ENCODE peak calls at places on chromosomes 5 and 9, in eight cellular contexts. V is uterus, L is AG04449, O is sigmoid colon, C is fibroblast of pulmonary artery, M is Panc1, T is colonic mucosa, R is GM12865. W is an unnamed sample.

GRCh38 chr5:56310711-56311204 is 77.6 kb upstream of the ANKRD55 start:
- DNase-seq in V (peak), L (no peak), O (no peak), C (peak), M (no peak), T (no peak), R (no peak), W (peak)

GRCh38 chr9:18605763-18606162 is 131.8 kb downstream of the ADAMTSL1 start:
- DNase-seq in V (peak), L (no peak), O (peak), C (peak), M (no peak), T (peak), R (peak), W (peak)

GRCh38 chr5:177142029-177142681 is 8.6 kb downstream of the NSD1 start:
- DNase-seq in V (no peak), L (no peak), O (no peak), C (no peak), M (no peak), T (no peak), R (no peak), W (no peak)

GRCh38 chr5:61082516-61083280 is 79.6 kb downstream of the SMIM15 start:
- DNase-seq in V (no peak), L (no peak), O (no peak), C (peak), M (no peak), T (no peak), R (no peak), W (no peak)

GRCh38 chr5:133831506-133832224 is 136.8 kb downstream of the C5orf15 start:
- DNase-seq in V (no peak), L (no peak), O (no peak), C (peak), M (no peak), T (no peak), R (no peak), W (no peak)

GRCh38 chr5:120082316-120083068 is 381.6 kb upstream of the PRR16 start:
- DNase-seq in V (no peak), L (no peak), O (no peak), C (no peak), M (no peak), T (no peak), R (no peak), W (no peak)

GRCh38 chr5:38999037-38999436 is 75.2 kb downstream of the RICTOR start:
- DNase-seq in V (no peak), L (no peak), O (no peak), C (no peak), M (no peak), T (no peak), R (no peak), W (no peak)

GRCh38 chr5:1663186-1663585 is 136.5 kb downstream of the MRPL36 start:
- DNase-seq in V (no peak), L (no peak), O (peak), C (no peak), M (no peak), T (peak), R (no peak), W (no peak)

GRCh38 chr5:72841756-72842535 is 25.5 kb downstream of the TNPO1 start:
- DNase-seq in V (no peak), L (no peak), O (no peak), C (no peak), M (no peak), T (no peak), R (no peak), W (no peak)

GRCh38 chr9:20309209-20309608 is 313.1 kb downstream of the MLLT3 start:
- DNase-seq in V (no peak), L (no peak), O (no peak), C (no peak), M (no peak), T (no peak), R (no peak), W (no peak)

DNA sequence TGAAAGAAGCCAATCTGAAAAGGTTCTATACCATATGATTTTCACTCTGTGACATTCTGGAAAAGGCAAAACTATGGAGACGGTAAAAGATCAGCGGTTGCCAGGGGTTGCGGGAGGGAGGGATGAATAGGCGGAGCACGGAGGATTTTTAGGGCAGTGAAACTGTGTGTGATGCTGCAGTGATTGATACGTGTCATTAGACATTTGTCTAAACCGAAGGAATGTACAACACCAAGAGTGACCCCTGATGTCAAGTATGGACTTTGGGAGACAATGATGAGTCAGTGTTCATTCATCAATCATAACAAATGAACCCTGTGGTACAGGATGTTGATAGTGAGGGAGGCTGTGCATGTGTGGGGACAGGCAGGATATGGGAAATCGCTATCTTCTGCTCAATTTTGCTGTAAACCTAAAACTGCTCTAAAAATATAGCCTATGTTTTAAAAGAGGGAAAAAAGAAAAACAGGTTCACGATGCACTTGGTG is 34.4 kb downstream of the ERGIC1 start:
- DNase-seq in V (no peak), L (no peak), O (no peak), C (peak), M (no peak), T (no peak), R (no peak), W (no peak)
- H3K4me3 ChIP-seq in V (no peak), L (no peak), O (no peak), C (no peak), M (no peak), T (no peak), R (no peak), W (no peak)

GRCh38 chr9:136796238-136796774 is at the start of gene CCDC183:
- DNase-seq in V (no peak), L (no peak), O (no peak), C (no peak), M (no peak), T (no peak), R (no peak), W (no peak)

GRCh38 chr9:136798708-136799078 is 2.6 kb downstream of the CCDC183 start:
- DNase-seq in V (no peak), L (no peak), O (no peak), C (no peak), M (no peak), T (no peak), R (no peak), W (no peak)

GRCh38 chr9:136799079-136799853 is 3.1 kb downstream of the CCDC183 start:
- DNase-seq in V (no peak), L (no peak), O (no peak), C (no peak), M (no peak), T (peak), R (no peak), W (peak)

GRCh38 chr9:136802321-136802720 is 5.4 kb upstream of the RABL6 start:
- DNase-seq in V (no peak), L (no peak), O (no peak), C (no peak), M (no peak), T (peak), R (no peak), W (no peak)

GRCh38 chr9:136799854-136800657 is 3.9 kb downstream of the CCDC183 start:
- DNase-seq in V (peak), L (no peak), O (peak), C (peak), M (no peak), T (peak), R (peak), W (peak)
- H3K4me3 ChIP-seq in V (no peak), L (peak), O (peak), C (peak), M (peak), T (peak), R (peak), W (peak)

GRCh38 chr5:139660105-139660915 is 12.2 kb downstream of the CXXC5 start:
- DNase-seq in V (peak), L (no peak), O (peak), C (no peak), M (no peak), T (peak), R (no peak), W (peak)
- H3K4me3 ChIP-seq in V (no peak), L (peak), O (peak), C (peak), M (peak), T (peak), R (peak), W (no peak)

GRCh38 chr9:4341554-4341953 is 41.7 kb upstream of the GLIS3 start:
- DNase-seq in V (no peak), L (no peak), O (no peak), C (no peak), M (no peak), T (no peak), R (no peak), W (no peak)

GRCh38 chr9:4335631-4336030 is 35.8 kb upstream of the GLIS3 start:
- DNase-seq in V (no peak), L (no peak), O (no peak), C (no peak), M (no peak), T (no peak), R (no peak), W (no peak)

GRCh38 chr9:4339783-4340335 is 40.0 kb upstream of the GLIS3 start:
- DNase-seq in V (no peak), L (no peak), O (no peak), C (peak), M (no peak), T (no peak), R (no peak), W (no peak)

GRCh38 chr9:4334439-4334838 is 34.6 kb upstream of the GLIS3 start:
- DNase-seq in V (peak), L (no peak), O (no peak), C (peak), M (no peak), T (peak), R (no peak), W (peak)

DNA sequence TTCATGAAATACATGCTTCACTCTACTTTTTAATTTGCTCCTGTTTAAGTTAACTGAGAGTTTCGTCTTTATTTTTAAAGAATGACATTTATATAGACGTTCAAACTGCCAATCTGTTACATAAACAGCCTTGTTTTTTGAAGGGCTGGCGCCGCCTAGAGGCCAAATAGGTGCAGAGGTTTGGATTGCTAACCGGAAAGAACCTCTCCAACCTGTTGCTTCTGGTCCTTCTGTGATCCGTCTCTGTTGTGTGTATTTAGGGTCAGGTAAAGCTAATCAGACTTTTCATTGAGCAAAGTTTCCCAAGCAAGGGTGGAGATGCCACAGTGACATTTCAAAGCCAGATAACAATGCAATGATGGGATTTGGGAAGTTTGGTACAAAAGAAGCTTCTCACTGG is 39.5 kb upstream of the GLIS3 start:
- DNase-seq in V (peak), L (no peak), O (peak), C (peak), M (peak), T (peak), R (peak), W (peak)
- H3K4me3 ChIP-seq in V (no peak), L (no peak), O (no peak), C (no peak), M (no peak), T (no peak), R (peak), W (no peak)

GRCh38 chr9:120950421-120951388 is 24.1 kb upstream of the TRAF1 start:
- DNase-seq in V (no peak), L (no peak), O (no peak), C (no peak), M (no peak), T (no peak), R (no peak), W (no peak)
- H3K4me3 ChIP-seq in V (no peak), L (no peak), O (no peak), C (no peak), M (no peak), T (no peak), R (no peak), W (no peak)

GRCh38 chr9:129080608-129081387 is at the start of gene DOLPP1:
- DNase-seq in V (peak), L (peak), O (peak), C (peak), M (peak), T (peak), R (peak), W (peak)
- H3K4me3 ChIP-seq in V (peak), L (peak), O (peak), C (peak), M (peak), T (peak), R (peak), W (peak)

W was measured in right cardiac atrium.